ENCODE peak calls at places on chromosomes 7 and 10, in five cellular contexts. A is AG09309; L is germinal center; M is lower lobe of right lung; H is central memory CD4-positive, alpha-beta T cell. T is an unnamed sample.

GRCh38 chr7:155793720-155794119 is 18.5 kb downstream of the SHH start:
- DNase-seq in M (no peak), H (no peak), L (no peak), A (no peak), T (no peak)

GRCh38 chr10:104262055-104262454 is 6.9 kb upstream of the GSTO2 start:
- DNase-seq in M (no peak), L (no peak), A (no peak), H (no peak), T (no peak)

GRCh38 chr7:2112261-2113203 is 120.2 kb downstream of the MAD1L1 start:
- DNase-seq in H (no peak), A (no peak), L (no peak), M (no peak), T (no peak)

GRCh38 chr10:97479939-97480338 is 18.3 kb downstream of the MMS19 start:
- DNase-seq in L (no peak), A (no peak), H (no peak), M (no peak), T (no peak)

GRCh38 chr10:81157649-81158048 is 619.9 kb downstream of the SH2D4B start:
- DNase-seq in M (no peak), L (no peak), A (no peak), H (no peak), T (no peak)

GRCh38 chr7:151082151-151083070 is 882 bp downstream of the TMUB1 start:
- DNase-seq in L (no peak), A (no peak), H (no peak), M (no peak), T (no peak)

GRCh38 chr10:132937861-132938260 is 4.5 kb downstream of the CFAP46 start:
- DNase-seq in A (no peak), L (no peak), H (no peak), M (peak), T (no peak)

GRCh38 chr10:29926649-29927048 is 132.7 kb downstream of the JCAD start:
- DNase-seq in A (peak), M (no peak), H (no peak), L (no peak), T (no peak)

GRCh38 chr10:48800283-48800675 is 115.6 kb downstream of the WDFY4 start:
- DNase-seq in M (no peak), L (no peak), A (no peak), H (no peak), T (peak)

GRCh38 chr7:37341033-37341630 is 107.5 kb downstream of the ELMO1 start:
- DNase-seq in H (no peak), M (no peak), L (no peak), A (no peak), T (no peak)

GRCh38 chr7:924541-925231 is 29.8 kb downstream of the ADAP1 start:
- DNase-seq in H (no peak), L (no peak), A (no peak), M (peak), T (no peak)

GRCh38 chr10:73359492-73359891 is 828 bp upstream of the CFAP70 start:
- DNase-seq in M (no peak), A (no peak), L (no peak), H (no peak), T (no peak)

GRCh38 chr7:156616269-156617202 is 24.0 kb upstream of the RNF32 start:
- DNase-seq in L (no peak), M (no peak), H (peak), A (no peak), T (no peak)

GRCh38 chr10:122019414-122019975 is 30.5 kb downstream of the TACC2 start:
- DNase-seq in H (no peak), A (no peak), M (peak), L (no peak), T (no peak)

GRCh38 chr10:32005050-32005449 is 51.2 kb downstream of the KIF5B start:
- DNase-seq in M (no peak), A (no peak), H (peak), L (peak), T (peak)

GRCh38 chr10:56123247-56123646 is 237.8 kb downstream of the ZWINT start:
- DNase-seq in H (no peak), A (no peak), M (no peak), L (no peak), T (no peak)

GRCh38 chr7:47400741-47401206 is 181.1 kb downstream of the TNS3 start:
- DNase-seq in L (no peak), M (no peak), A (no peak), H (no peak), T (no peak)

GRCh38 chr10:44398747-44399477 is 14.0 kb upstream of the CXCL12 start:
- DNase-seq in M (no peak), H (no peak), A (no peak), L (no peak), T (no peak)

GRCh38 chr7:74364061-74364460 is 74.9 kb downstream of the CLIP2 start:
- DNase-seq in A (no peak), L (no peak), H (no peak), M (no peak), T (no peak)

GRCh38 chr7:90625562-90625961 is 29.4 kb downstream of the CDK14 start:
- DNase-seq in A (no peak), M (no peak), L (no peak), H (no peak), T (no peak)

GRCh38 chr7:15462721-15463389 is 99.0 kb downstream of the AGMO start:
- DNase-seq in H (no peak), L (no peak), M (no peak), A (no peak), T (no peak)

GRCh38 chr7:36372156-36372555 is 17.5 kb upstream of the ANLN start:
- DNase-seq in M (no peak), L (no peak), H (no peak), A (no peak), T (no peak)

GRCh38 chr7:139562491-139562890 is 39.0 kb downstream of the CLEC2L start:
- DNase-seq in M (no peak), H (no peak), A (no peak), L (no peak), T (no peak)

GRCh38 chr10:97714401-97715258 is 1.1 kb downstream of the MARVELD1 start:
- DNase-seq in A (no peak), M (peak), L (peak), H (no peak), T (no peak)

GRCh38 chr7:121410829-121411596 is 14.9 kb upstream of the FAM3C start:
- DNase-seq in L (no peak), A (no peak), M (no peak), H (no peak), T (no peak)

GRCh38 chr10:15344876-15345285 is 26.2 kb downstream of the FAM171A1 start:
- DNase-seq in A (no peak), H (no peak), M (no peak), L (no peak), T (no peak)

GRCh38 chr7:140059288-140060242 is 3.2 kb downstream of the PARP12 start:
- DNase-seq in M (peak), H (no peak), L (no peak), A (peak), T (no peak)

GRCh38 chr7:150383710-150384397 is 4.7 kb downstream of the ZNF775 start:
- DNase-seq in A (no peak), H (no peak), L (no peak), M (no peak), T (no peak)

GRCh38 chr10:96047004-96047649 is 3.7 kb downstream of the CCNJ start:
- DNase-seq in L (no peak), H (no peak), A (no peak), M (no peak), T (no peak)